ENCODE peak calls at places on chromosomes 1 and 21, in eight cellular contexts. O is HFF-Myc, S is endodermal cell, C is cardiac muscle cell, Q is neural crest cell, J is heart right ventricle, D is GM10248, X is kidney epithelial cell. U is an unnamed sample.

GRCh38 chr21:33948951-33949444 is 33.4 kb upstream of the ATP5PO start:
- DNase-seq in X (no peak), J (no peak), O (no peak), S (peak), C (no peak), Q (no peak), D (no peak), U (no peak)

GRCh38 chr21:44052071-44052829 is 40.1 kb downstream of the TRAPPC10 start:
- DNase-seq in C (no peak), X (no peak), D (no peak), J (no peak), S (no peak), O (no peak), Q (no peak), U (no peak)

GRCh38 chr1:64745181-64745985 is 508 bp downstream of the RAVER2 start:
- DNase-seq in D (peak), Q (peak), S (peak), J (peak), X (no peak), C (peak), O (peak), U (peak)

GRCh38 chr1:181028241-181029014 is 5.4 kb upstream of the MR1 start:
- DNase-seq in O (no peak), Q (no peak), D (no peak), C (no peak), S (no peak), X (no peak), J (no peak), U (no peak)

GRCh38 chr1:14929547-14930223 is 223.9 kb upstream of the TMEM51 start:
- DNase-seq in C (peak), O (peak), S (no peak), Q (no peak), X (no peak), D (no peak), J (no peak), U (no peak)

GRCh38 chr21:41119901-41120300 is 48.1 kb upstream of the BACE2 start:
- DNase-seq in X (no peak), S (no peak), C (no peak), O (no peak), Q (no peak), J (no peak), D (no peak), U (peak)

GRCh38 chr1:29944253-29944652 is 707.9 kb downstream of the PTPRU start:
- DNase-seq in J (no peak), C (no peak), S (no peak), X (no peak), Q (no peak), D (no peak), O (no peak), U (no peak)

GRCh38 chr21:45926281-45926680 is 55.3 kb upstream of the COL6A1 start:
- DNase-seq in X (no peak), J (no peak), O (no peak), D (no peak), Q (no peak), S (no peak), C (no peak), U (no peak)

GRCh38 chr1:21961799-21962198 is 15.0 kb upstream of the CELA3B start:
- DNase-seq in C (no peak), O (no peak), J (no peak), D (no peak), Q (no peak), X (no peak), S (peak), U (no peak)

GRCh38 chr1:226569879-226570547 is 21.4 kb downstream of the STUM start:
- DNase-seq in C (peak), X (no peak), O (no peak), S (peak), Q (peak), D (peak), J (no peak), U (no peak)

GRCh38 chr1:230350208-230350921 is 75.8 kb downstream of the PGBD5 start:
- DNase-seq in Q (no peak), O (no peak), X (no peak), S (no peak), J (peak), D (no peak), C (no peak), U (no peak)

GRCh38 chr1:180040034-180040433 is 85.4 kb downstream of the CEP350 start:
- DNase-seq in X (no peak), S (no peak), Q (no peak), J (no peak), O (peak), C (no peak), D (no peak), U (peak)

GRCh38 chr1:229380514-229381160 is 37.8 kb upstream of the CCSAP start:
- DNase-seq in D (no peak), O (no peak), S (peak), J (no peak), C (no peak), X (no peak), Q (no peak), U (no peak)

GRCh38 chr21:45554477-45555175 is 12.4 kb upstream of the SLC19A1 start:
- DNase-seq in X (no peak), O (peak), Q (peak), J (peak), D (peak), C (peak), S (peak), U (peak)

GRCh38 chr1:172002725-172003345 is 161.5 kb downstream of the DNM3 start:
- DNase-seq in C (peak), J (peak), Q (peak), S (peak), O (no peak), X (no peak), D (peak), U (no peak)

GRCh38 chr1:12125422-12126355 is 41.1 kb upstream of the TNFRSF1B start:
- DNase-seq in S (peak), O (no peak), X (no peak), D (no peak), J (peak), Q (no peak), C (no peak), U (no peak)

GRCh38 chr1:203206116-203206687 is 19.7 kb upstream of the CHI3L1 start:
- DNase-seq in S (no peak), D (no peak), Q (no peak), X (no peak), J (no peak), C (no peak), O (no peak), U (no peak)

GRCh38 chr1:240720891-240721450 is 109.0 kb upstream of the GREM2 start:
- DNase-seq in D (no peak), S (no peak), O (no peak), C (no peak), J (no peak), X (no peak), Q (no peak), U (no peak)

GRCh38 chr1:21778405-21778727 is 4.6 kb downstream of the USP48 start:
- DNase-seq in S (no peak), X (no peak), J (no peak), C (no peak), O (no peak), Q (no peak), D (no peak), U (no peak)

GRCh38 chr21:44583800-44584147 is 3.4 kb upstream of the KRTAP10-5 start:
- DNase-seq in X (no peak), S (no peak), O (no peak), Q (no peak), D (no peak), C (no peak), J (no peak), U (peak)

GRCh38 chr21:43981871-43982210 is 30.3 kb upstream of the TRAPPC10 start:
- DNase-seq in D (no peak), S (peak), C (no peak), Q (no peak), O (no peak), X (no peak), J (no peak), U (no peak)

GRCh38 chr1:22712502-22713271 is 2.0 kb downstream of the EPHB2 start:
- DNase-seq in C (no peak), S (no peak), X (no peak), O (peak), J (no peak), Q (no peak), D (peak), U (no peak)

GRCh38 chr1:63774617-63775417 is 1.0 kb downstream of the ROR1 start:
- DNase-seq in X (no peak), C (peak), J (peak), Q (peak), D (peak), S (peak), O (no peak), U (peak)

GRCh38 chr21:14114251-14114650 is 96.5 kb downstream of the LIPI start:
- DNase-seq in D (no peak), X (no peak), S (peak), C (no peak), O (no peak), Q (no peak), J (no peak), U (peak)

GRCh38 chr1:203765029-203765837 is at the start of gene LAX1:
- DNase-seq in J (no peak), C (no peak), Q (no peak), S (no peak), X (no peak), D (peak), O (no peak), U (no peak)

GRCh38 chr1:204837440-204838084 is 33.1 kb upstream of the NFASC start:
- DNase-seq in O (peak), X (peak), C (peak), S (peak), Q (peak), J (peak), D (peak), U (peak)

GRCh38 chr21:43311303-43311817 is 115.6 kb downstream of the SIK1 start:
- DNase-seq in S (no peak), X (no peak), J (no peak), D (no peak), C (no peak), O (no peak), Q (no peak), U (peak)

GRCh38 chr1:46300673-46301405 is 2.6 kb downstream of the LRRC41 start:
- DNase-seq in Q (no peak), J (peak), D (no peak), C (no peak), O (no peak), X (no peak), S (no peak), U (peak)

GRCh38 chr1:109658533-109659051 is 2.7 kb downstream of the GSTM4 start:
- DNase-seq in Q (no peak), J (no peak), D (no peak), C (no peak), X (no peak), O (no peak), S (no peak), U (no peak)

GRCh38 chr1:196309386-196309785 is 298.9 kb downstream of the KCNT2 start:
- DNase-seq in C (peak), Q (no peak), S (no peak), O (peak), X (no peak), D (no peak), J (no peak), U (peak)

DNA sequence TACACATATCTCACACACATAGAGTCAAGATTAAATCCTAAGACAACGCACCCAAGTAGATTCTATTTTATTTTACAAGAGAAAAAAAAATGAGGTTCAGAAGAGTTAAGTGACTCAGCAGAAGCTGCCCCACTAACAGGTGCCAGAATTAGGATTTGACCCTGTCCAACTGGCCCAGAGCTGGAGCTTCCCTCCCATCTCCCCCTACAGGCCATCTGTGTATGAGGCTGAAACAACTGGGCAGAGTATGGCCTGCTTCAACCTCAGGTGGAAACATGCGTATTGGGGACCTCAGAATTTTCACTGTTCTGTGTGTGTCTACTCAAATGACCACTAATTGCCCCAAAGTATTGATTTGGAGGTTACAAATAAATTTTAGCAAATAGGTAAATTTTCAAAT is 29.9 kb downstream of the PSMG1 start:
- DNase-seq in Q (no peak), D (no peak), O (no peak), X (no peak), S (peak), J (no peak), C (peak), U (no peak)
- TF ChIP-seq CTCF in Q (peak), D (no peak), O (peak), X (peak), S (peak), J (peak), C (peak), U (peak)

DNA sequence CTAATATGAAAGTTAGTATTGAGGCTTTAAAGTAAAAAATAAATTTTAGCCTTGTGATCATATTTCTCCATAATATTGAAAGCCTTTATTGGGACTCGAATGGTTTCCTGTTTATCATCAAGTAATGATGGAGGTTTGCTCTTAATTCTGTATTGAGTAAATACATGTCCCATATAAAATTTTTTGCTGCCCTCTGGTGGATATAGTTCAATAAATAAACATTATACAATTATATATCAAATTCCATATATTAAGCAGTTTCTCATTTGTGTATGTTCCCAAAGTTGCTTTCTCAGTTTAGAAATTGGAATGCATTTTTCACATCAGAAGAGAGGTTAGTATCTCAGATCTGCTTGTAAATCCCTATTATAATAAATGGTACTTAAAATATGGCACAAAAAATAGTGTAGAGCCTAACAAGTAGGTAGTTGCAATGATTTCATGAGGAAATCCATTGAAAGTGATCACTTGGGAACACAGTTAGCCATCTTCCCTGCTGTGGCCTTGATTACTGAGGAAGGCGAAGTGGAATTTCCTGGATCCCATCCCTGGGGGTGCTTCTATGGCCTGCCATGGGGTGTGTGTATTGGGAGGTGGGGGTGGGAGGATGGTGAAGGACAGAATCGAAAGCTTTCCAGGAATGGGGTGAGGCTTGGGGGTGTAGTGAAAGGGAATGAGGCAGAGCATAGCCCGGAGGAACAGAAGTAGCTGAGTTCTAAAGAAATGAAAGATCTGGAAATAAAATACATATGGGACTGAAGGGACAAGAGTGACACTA is 84.1 kb upstream of the C21orf91 start:
- DNase-seq in Q (no peak), S (peak), D (peak), X (no peak), O (no peak), J (no peak), C (peak), U (no peak)
- TF ChIP-seq CTCF in Q (peak), S (peak), D (no peak), X (no peak), O (no peak), J (peak), C (no peak), U (peak)

DNA sequence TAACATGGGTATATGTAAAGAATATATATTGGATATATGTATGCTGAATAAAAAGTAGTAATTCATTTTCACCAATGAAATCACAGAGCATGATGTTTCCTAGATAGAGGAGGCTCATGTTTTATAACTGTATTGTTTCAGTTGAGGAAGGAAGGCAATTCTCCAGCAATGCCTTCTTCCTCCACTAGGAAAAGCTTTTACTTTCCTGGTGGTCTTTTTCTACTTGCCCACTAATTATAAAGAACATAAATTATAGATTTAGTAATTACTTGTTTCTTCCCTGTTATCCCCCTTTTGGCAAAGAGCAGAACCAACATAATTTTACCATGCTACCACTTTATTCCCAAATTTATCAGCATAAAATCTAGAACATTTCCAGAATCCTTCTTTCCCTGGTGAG is 159.0 kb downstream of the PLA2G4A start:
- DNase-seq in C (no peak), X (no peak), O (no peak), Q (no peak), J (no peak), S (no peak), D (no peak), U (no peak)
- TF ChIP-seq CTCF in C (peak), X (peak), O (no peak), Q (peak), J (no peak), S (peak), D (no peak), U (peak)

DNA sequence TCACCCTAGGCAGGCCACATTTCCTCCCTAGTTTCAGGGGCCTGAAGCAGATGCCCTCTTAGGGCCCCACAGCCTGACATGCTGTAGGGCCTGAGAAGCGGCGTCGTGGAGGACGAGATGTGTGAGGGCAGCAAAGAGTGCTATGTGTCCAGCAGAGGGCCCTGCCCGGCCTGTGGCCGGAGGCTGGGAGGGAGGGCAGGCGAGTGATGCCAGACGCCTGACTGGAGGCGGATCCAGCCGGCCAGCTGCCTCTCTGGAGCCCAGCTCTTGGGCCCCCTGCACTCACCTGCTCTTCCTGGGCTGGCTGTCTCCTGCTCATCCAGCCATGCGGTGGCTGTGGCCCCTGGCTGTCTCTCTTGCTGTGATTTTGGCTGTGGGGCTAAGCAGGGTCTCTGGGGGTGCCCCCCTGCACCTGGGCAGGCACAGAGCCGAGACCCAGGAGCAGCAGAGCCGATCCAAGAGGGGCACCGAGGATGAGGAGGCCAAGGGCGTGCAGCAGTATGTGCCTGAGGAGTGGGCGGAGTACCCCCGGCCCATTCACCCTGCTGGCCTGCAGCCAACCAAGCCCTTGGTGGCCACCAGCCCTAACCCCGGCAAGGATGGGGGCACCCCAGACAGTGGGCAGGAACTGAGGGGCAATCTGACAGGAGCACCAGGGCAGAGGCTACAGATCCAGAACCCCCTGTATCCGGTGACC is at the start of gene GPR37L1:
- DNase-seq in Q (peak), C (peak), X (no peak), S (peak), J (no peak), O (no peak), D (no peak), U (no peak)
- TF ChIP-seq CTCF in Q (peak), C (peak), X (peak), S (peak), J (peak), O (peak), D (no peak), U (no peak)

DNA sequence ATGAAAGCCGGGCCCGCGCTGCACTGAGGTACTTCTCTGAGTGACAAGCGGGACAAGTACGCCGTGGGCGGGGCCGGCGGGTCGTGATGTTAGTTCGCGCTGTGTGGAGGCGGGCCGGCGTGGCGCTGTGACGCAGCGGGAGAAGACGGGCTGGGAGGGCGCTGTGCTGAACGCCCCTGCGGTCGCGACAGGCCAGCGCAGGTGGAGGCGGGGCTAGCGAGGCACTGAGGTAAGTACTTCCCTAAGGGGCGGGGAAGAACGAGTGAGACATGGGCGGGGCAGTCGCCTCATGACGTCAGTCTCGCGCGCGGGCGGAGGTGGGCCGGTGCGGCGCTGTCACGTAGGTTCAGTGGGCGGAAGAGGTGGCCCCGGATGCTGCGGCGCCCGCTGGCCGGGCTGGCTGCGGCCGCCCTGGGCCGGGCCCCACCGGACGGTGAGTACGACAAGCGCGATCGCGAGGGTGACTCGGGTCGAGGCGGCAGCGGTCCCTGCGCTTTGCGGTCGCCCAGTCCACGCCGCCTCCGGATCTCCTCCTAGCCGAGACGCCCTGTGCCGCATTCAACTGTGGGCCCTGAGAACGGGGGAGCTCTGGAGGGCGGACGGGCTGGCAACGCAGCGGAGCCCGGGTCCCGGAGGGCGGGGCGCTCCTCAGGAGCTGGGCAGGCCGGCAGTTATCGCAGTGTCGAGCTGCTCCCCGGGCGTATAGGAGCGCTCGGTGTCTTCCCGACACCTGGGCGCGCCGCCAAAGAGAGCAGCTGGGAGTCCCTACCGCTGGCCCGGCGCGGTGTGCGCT is at the start of gene GUK1:
- DNase-seq in D (peak), X (peak), Q (peak), S (peak), J (peak), O (peak), C (peak), U (peak)
- TF ChIP-seq CTCF in D (peak), X (peak), Q (peak), S (peak), J (peak), O (no peak), C (no peak), U (peak)